ENCODE peak calls at places on chromosomes 5 and 9, in nine cellular contexts. L, V, H, P, E, U, I, N and K are unnamed samples.

GRCh38 chr5:83265318-83265717 is 188.0 kb downstream of the XRCC4 start:
- DNase-seq in L (no peak), V (no peak), H (no peak), P (peak), E (no peak), U (no peak), I (no peak), N (peak), K (no peak)

GRCh38 chr9:122552812-122553211 is at the start of gene OR1N2:
- DNase-seq in L (no peak), V (no peak), H (no peak), P (no peak), E (no peak), U (no peak), I (no peak), N (no peak), K (no peak)

GRCh38 chr5:151155149-151155776 is 2.3 kb downstream of the ANXA6 start:
- DNase-seq in L (peak), V (no peak), H (no peak), P (no peak), E (no peak), U (no peak), I (peak), N (no peak), K (no peak)

GRCh38 chr9:126499005-126499910 is 114.5 kb upstream of the LMX1B start:
- DNase-seq in L (peak), V (no peak), H (no peak), P (peak), E (peak), U (no peak), I (peak), N (no peak), K (no peak)

GRCh38 chr5:77175235-77175634 is 35.2 kb upstream of the PDE8B start:
- DNase-seq in L (no peak), V (no peak), H (no peak), P (no peak), E (no peak), U (no peak), I (no peak), N (no peak), K (no peak)

GRCh38 chr5:73367650-73368049 is 80.9 kb downstream of the FOXD1 start:
- DNase-seq in L (no peak), V (no peak), H (no peak), P (no peak), E (no peak), U (no peak), I (no peak), N (no peak), K (no peak)

GRCh38 chr5:1666812-1667588 is 132.6 kb downstream of the MRPL36 start:
- DNase-seq in L (peak), V (peak), H (no peak), P (no peak), E (peak), U (peak), I (peak), N (no peak), K (no peak)

GRCh38 chr5:181243521-181244307 is at the start of gene RACK1:
- DNase-seq in L (peak), V (peak), H (peak), P (peak), E (peak), U (peak), I (peak), N (no peak), K (peak)

GRCh38 chr5:87147441-87147840 is 120.2 kb upstream of the RASA1 start:
- DNase-seq in L (no peak), V (no peak), H (no peak), P (no peak), E (no peak), U (no peak), I (no peak), N (no peak), K (no peak)

GRCh38 chr9:94623253-94623652 is 16.1 kb downstream of the FBP1 start:
- DNase-seq in L (peak), V (peak), H (no peak), P (peak), E (no peak), U (no peak), I (peak), N (no peak), K (no peak)

GRCh38 chr9:27765931-27766835 is 192.9 kb upstream of the C9orf72 start:
- DNase-seq in L (no peak), V (no peak), H (peak), P (no peak), E (no peak), U (no peak), I (no peak), N (no peak), K (no peak)

GRCh38 chr9:97985058-97985861 is 2.1 kb downstream of the ANP32B start:
- DNase-seq in L (no peak), V (peak), H (no peak), P (peak), E (peak), U (no peak), I (peak), N (no peak), K (no peak)

GRCh38 chr5:4662845-4663244 is 477.3 kb upstream of the ADAMTS16 start:
- DNase-seq in L (no peak), V (no peak), H (no peak), P (no peak), E (no peak), U (no peak), I (no peak), N (no peak), K (no peak)

GRCh38 chr5:172364773-172365172 is 81.2 kb upstream of the UBTD2 start:
- DNase-seq in L (no peak), V (no peak), H (no peak), P (no peak), E (no peak), U (no peak), I (no peak), N (no peak), K (no peak)

GRCh38 chr9:23229764-23230434 is 596.1 kb downstream of the ELAVL2 start:
- DNase-seq in L (no peak), V (no peak), H (no peak), P (no peak), E (no peak), U (no peak), I (no peak), N (no peak), K (no peak)

GRCh38 chr9:26132913-26133312 is 454.7 kb upstream of the TUSC1 start:
- DNase-seq in L (no peak), V (no peak), H (no peak), P (no peak), E (no peak), U (no peak), I (no peak), N (no peak), K (no peak)

GRCh38 chr9:34514816-34515215 is 8.0 kb downstream of the ENHO start:
- DNase-seq in L (no peak), V (no peak), H (no peak), P (no peak), E (no peak), U (no peak), I (no peak), N (no peak), K (no peak)

GRCh38 chr5:133316346-133317343 is 264.8 kb downstream of the HSPA4 start:
- DNase-seq in L (no peak), V (no peak), H (no peak), P (peak), E (no peak), U (no peak), I (peak), N (no peak), K (no peak)

GRCh38 chr5:82635561-82636288 is 357.6 kb upstream of the RPS23 start:
- DNase-seq in L (no peak), V (no peak), H (peak), P (peak), E (no peak), U (no peak), I (no peak), N (no peak), K (no peak)

GRCh38 chr5:173496883-173497255 is 119.6 kb downstream of the BOD1 start:
- DNase-seq in L (no peak), V (no peak), H (no peak), P (no peak), E (no peak), U (no peak), I (no peak), N (no peak), K (no peak)

GRCh38 chr9:121609845-121610637 is 41.4 kb upstream of the DAB2IP start:
- DNase-seq in L (no peak), V (no peak), H (no peak), P (peak), E (no peak), U (peak), I (no peak), N (no peak), K (no peak)

GRCh38 chr9:34884732-34885131 is 73.4 kb upstream of the PHF24 start:
- DNase-seq in L (peak), V (peak), H (no peak), P (no peak), E (no peak), U (no peak), I (no peak), N (no peak), K (no peak)

GRCh38 chr9:94874316-94874715 is 147.8 kb downstream of the AOPEP start:
- DNase-seq in L (no peak), V (no peak), H (peak), P (no peak), E (peak), U (no peak), I (no peak), N (no peak), K (no peak)

GRCh38 chr9:128902351-128903078 is 18.3 kb upstream of the PHYHD1 start:
- DNase-seq in L (peak), V (peak), H (no peak), P (peak), E (no peak), U (no peak), I (peak), N (no peak), K (no peak)

GRCh38 chr5:159091051-159091450 is 8.7 kb downstream of the EBF1 start:
- DNase-seq in L (no peak), V (no peak), H (no peak), P (no peak), E (no peak), U (no peak), I (no peak), N (no peak), K (no peak)

GRCh38 chr5:6431214-6432195 is 17.2 kb upstream of the UBE2QL1 start:
- DNase-seq in L (no peak), V (no peak), H (no peak), P (no peak), E (no peak), U (no peak), I (no peak), N (no peak), K (no peak)

GRCh38 chr5:91706785-91707520 is 323.8 kb upstream of the ARRDC3 start:
- DNase-seq in L (no peak), V (no peak), H (peak), P (no peak), E (no peak), U (no peak), I (no peak), N (no peak), K (peak)

GRCh38 chr9:19116391-19116790 is 10.9 kb downstream of the PLIN2 start:
- DNase-seq in L (no peak), V (no peak), H (no peak), P (no peak), E (no peak), U (peak), I (no peak), N (no peak), K (no peak)

GRCh38 chr9:106420511-106420944 is 442.4 kb upstream of the ZNF462 start:
- DNase-seq in L (peak), V (no peak), H (no peak), P (no peak), E (no peak), U (no peak), I (no peak), N (peak), K (no peak)

GRCh38 chr5:68376931-68377330 is 161.4 kb downstream of the PIK3R1 start:
- DNase-seq in L (no peak), V (no peak), H (no peak), P (no peak), E (no peak), U (no peak), I (no peak), N (no peak), K (no peak)

GRCh38 chr5:82975812-82976211 is 101.4 kb downstream of the TMEM167A start:
- DNase-seq in L (no peak), V (no peak), H (no peak), P (peak), E (no peak), U (no peak), I (no peak), N (no peak), K (no peak)

GRCh38 chr9:17970285-17970684 is 391.4 kb downstream of the SH3GL2 start:
- DNase-seq in L (no peak), V (no peak), H (no peak), P (no peak), E (no peak), U (no peak), I (no peak), N (no peak), K (no peak)

GRCh38 chr5:150116667-150117395 is 30.5 kb upstream of the CSF1R start:
- DNase-seq in L (no peak), V (no peak), H (no peak), P (no peak), E (no peak), U (peak), I (no peak), N (peak), K (no peak)

GRCh38 chr5:153456354-153456753 is 34.1 kb upstream of the GRIA1 start:
- DNase-seq in L (no peak), V (no peak), H (no peak), P (no peak), E (no peak), U (no peak), I (no peak), N (no peak), K (no peak)

GRCh38 chr5:84487963-84488362 is 103.3 kb upstream of the EDIL3 start:
- DNase-seq in L (no peak), V (no peak), H (peak), P (no peak), E (no peak), U (no peak), I (no peak), N (no peak), K (no peak)

GRCh38 chr5:93208156-93208895 is 372.7 kb downstream of the NR2F1-AS1 start:
- DNase-seq in L (no peak), V (no peak), H (no peak), P (no peak), E (no peak), U (no peak), I (no peak), N (no peak), K (no peak)

GRCh38 chr5:54217826-54218503 is 92.4 kb downstream of the ARL15 start:
- DNase-seq in L (peak), V (no peak), H (peak), P (peak), E (peak), U (no peak), I (peak), N (no peak), K (peak)

GRCh38 chr9:112680731-112681402 is 37.0 kb downstream of the INIP start:
- DNase-seq in L (no peak), V (no peak), H (no peak), P (no peak), E (no peak), U (no peak), I (no peak), N (no peak), K (no peak)